ENCODE peak calls at places on chromosomes 16 and 17, in eight cellular contexts. K, F, L, P, S, D, U and Z are unnamed samples.

GRCh38 chr17:78544876-78545755 is 32.1 kb downstream of the DNAH17 start:
- DNase-seq in K (no peak), F (no peak), L (no peak), P (no peak), S (no peak), D (no peak), U (no peak), Z (no peak)

GRCh38 chr17:57455063-57455914 is 199.0 kb downstream of the MSI2 start:
- DNase-seq in K (peak; percentile 26), F (peak; percentile 28), L (no peak), P (peak; percentile 96), S (no peak), D (no peak), U (no peak), Z (peak; percentile 35)

GRCh38 chr17:55210292-55210691 is 54.5 kb upstream of the HLF start:
- DNase-seq in K (no peak), F (no peak), L (no peak), P (no peak), S (no peak), D (no peak), U (no peak), Z (no peak)

GRCh38 chr16:50056226-50056625 is 9.5 kb upstream of the HEATR3 start:
- DNase-seq in K (no peak), F (no peak), L (no peak), P (no peak), S (no peak), D (no peak), U (no peak), Z (no peak)

GRCh38 chr17:63823659-63824331 is 3.4 kb upstream of the PSMC5 start:
- DNase-seq in K (no peak), F (no peak), L (no peak), P (no peak), S (no peak), D (no peak), U (no peak), Z (no peak)

GRCh38 chr17:79808763-79809529 is 12.1 kb upstream of the CBX8 start:
- DNase-seq in K (peak; percentile 50), F (peak; percentile 46), L (no peak), P (peak; percentile 61), S (peak; percentile 61), D (no peak), U (no peak), Z (no peak)

GRCh38 chr17:14794961-14795360 is 470.2 kb downstream of the PMP22 start:
- DNase-seq in K (no peak), F (no peak), L (no peak), P (no peak), S (no peak), D (no peak), U (no peak), Z (no peak)

GRCh38 chr16:27515874-27516353 is 33.8 kb downstream of the GTF3C1 start:
- DNase-seq in K (no peak), F (peak; percentile 41), L (no peak), P (peak; percentile 57), S (no peak), D (peak; percentile 55), U (no peak), Z (no peak)

GRCh38 chr16:58814348-58814801 is 80.3 kb upstream of the GOT2 start:
- DNase-seq in K (peak; percentile 56), F (peak; percentile 58), L (peak; percentile 27), P (peak; percentile 47), S (peak; percentile 19), D (peak; percentile 40), U (no peak), Z (peak; percentile 23)

GRCh38 chr16:55045329-55046145 is 114.9 kb downstream of the IRX5 start:
- DNase-seq in K (no peak), F (no peak), L (no peak), P (no peak), S (no peak), D (no peak), U (peak; percentile 35), Z (no peak)

GRCh38 chr16:55042556-55043432 is 112.1 kb downstream of the IRX5 start:
- DNase-seq in K (no peak), F (no peak), L (no peak), P (no peak), S (no peak), D (no peak), U (peak; percentile 58), Z (no peak)

GRCh38 chr16:55041540-55042234 is 111.0 kb downstream of the IRX5 start:
- DNase-seq in K (no peak), F (no peak), L (no peak), P (no peak), S (no peak), D (no peak), U (peak; percentile 13), Z (no peak)

GRCh38 chr16:55044366-55044975 is 113.8 kb downstream of the IRX5 start:
- DNase-seq in K (no peak), F (no peak), L (no peak), P (no peak), S (no peak), D (no peak), U (peak; percentile 62), Z (no peak)

GRCh38 chr16:55043499-55043898 is 112.8 kb downstream of the IRX5 start:
- DNase-seq in K (no peak), F (no peak), L (no peak), P (no peak), S (no peak), D (no peak), U (no peak), Z (no peak)
- TF ChIP-seq CTCF in K (no peak), F (no peak), L (no peak), P (no peak), S (no peak), D (no peak), U (no peak), Z (no peak)

DNA sequence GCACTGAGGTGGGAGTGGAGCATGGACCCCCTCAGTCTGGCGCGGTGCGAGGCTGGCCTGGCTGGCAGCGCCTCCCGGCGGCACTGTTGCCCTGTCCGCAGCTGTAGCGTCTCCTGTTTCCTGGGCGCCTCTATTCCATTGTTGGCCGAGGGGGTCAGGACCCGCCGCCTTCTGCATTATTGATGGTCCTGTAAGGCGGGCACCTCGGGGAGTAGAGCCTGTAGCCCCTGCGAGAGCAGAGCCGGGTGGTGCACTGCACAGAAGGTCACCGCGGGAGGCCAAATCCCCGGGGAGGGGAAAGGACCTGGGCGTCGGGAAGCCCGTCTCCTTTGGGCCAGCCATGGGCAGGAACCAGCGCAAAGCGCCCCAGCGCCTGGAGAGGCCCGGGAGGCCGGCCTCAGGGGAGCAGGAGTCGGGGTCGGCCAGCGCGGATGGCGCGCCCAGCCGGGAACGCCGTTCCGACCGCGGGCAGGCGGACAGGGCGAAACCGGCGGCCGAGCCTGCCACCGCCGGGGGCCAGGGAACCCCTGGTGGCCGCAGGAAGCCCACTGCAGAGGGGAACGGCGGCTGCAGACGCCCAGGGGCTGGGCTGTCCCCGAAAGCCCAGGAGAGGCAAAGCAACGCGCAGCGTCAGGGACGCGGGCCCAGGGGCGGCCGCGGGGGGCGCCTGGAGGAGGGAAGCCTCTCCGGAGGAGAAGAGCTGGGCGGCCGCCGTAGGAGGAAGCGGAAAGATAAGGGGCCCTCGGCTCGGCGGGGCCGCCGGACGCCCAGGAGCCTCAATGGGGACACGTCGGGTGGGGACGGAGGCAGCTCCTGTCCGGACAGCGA is at the start of gene MYO15B:
- DNase-seq in K (no peak), F (no peak), L (peak; percentile 58), P (no peak), S (peak; percentile 57), D (peak; percentile 81), U (no peak), Z (peak; percentile 62)
- TF ChIP-seq CTCF in K (peak; percentile 26), F (peak; percentile 5), L (no peak), P (peak; percentile 2), S (peak; percentile 16), D (no peak), U (peak; percentile 34), Z (peak; percentile 4)

GRCh38 chr16:85173981-85174751 is 61.9 kb upstream of the CIBAR2 start:
- DNase-seq in K (peak; percentile 75), F (peak; percentile 80), L (no peak), P (no peak), S (peak; percentile 49), D (no peak), U (no peak), Z (no peak)

GRCh38 chr16:85173077-85173980 is 61.1 kb upstream of the CIBAR2 start:
- DNase-seq in K (peak; percentile 85), F (peak; percentile 93), L (no peak), P (no peak), S (no peak), D (peak; percentile 55), U (no peak), Z (no peak)

GRCh38 chr16:85171809-85172464 is 59.7 kb upstream of the CIBAR2 start:
- DNase-seq in K (peak; percentile 39), F (peak; percentile 9), L (no peak), P (no peak), S (no peak), D (no peak), U (no peak), Z (no peak)

GRCh38 chr16:85171004-85171808 is 58.9 kb upstream of the CIBAR2 start:
- DNase-seq in K (peak; percentile 18), F (no peak), L (no peak), P (no peak), S (no peak), D (no peak), U (no peak), Z (no peak)

GRCh38 chr16:85172465-85173071 is 60.3 kb upstream of the CIBAR2 start:
- DNase-seq in K (peak; percentile 49), F (no peak), L (no peak), P (peak; percentile 24), S (peak; percentile 37), D (no peak), U (no peak), Z (no peak)
- TF ChIP-seq CTCF in K (peak; percentile 38), F (no peak), L (peak; percentile 19), P (peak; percentile 15), S (peak; percentile 31), D (no peak), U (peak; percentile 6), Z (no peak)

DNA sequence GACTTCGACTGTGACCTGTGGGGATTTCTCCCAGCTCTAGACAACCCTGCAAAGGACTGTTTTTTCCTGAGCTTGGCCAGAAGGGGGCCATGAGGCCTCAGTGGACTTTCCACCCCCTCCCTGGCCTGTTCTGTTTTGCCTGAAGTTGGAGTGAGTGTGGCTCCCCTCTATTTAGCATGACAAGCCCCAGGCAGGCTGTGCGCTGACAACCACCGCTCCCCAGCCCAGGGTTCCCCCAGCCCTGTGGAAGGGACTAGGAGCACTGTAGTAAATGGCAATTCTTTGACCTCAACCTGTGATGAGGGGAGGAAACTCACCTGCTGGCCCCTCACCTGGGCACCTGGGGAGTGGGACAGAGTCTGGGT is 19.3 kb downstream of the NGFR start:
- DNase-seq in K (peak; percentile 9), F (peak; percentile 26), L (no peak), P (peak; percentile 23), S (no peak), D (no peak), U (peak; percentile 64), Z (no peak)
- TF ChIP-seq CTCF in K (peak; percentile 34), F (peak; percentile 48), L (peak; percentile 10), P (no peak), S (no peak), D (no peak), U (no peak), Z (no peak)